ENCODE peak calls at places on chromosome 16, in five cellular contexts. One of them, this sample, is unnamed.

GRCh38 chr16:19850131-19850817 is 34.4 kb downstream of the GPRC5B start:
- DNase-seq in sigmoid colon: peak; percentile 13
- DNase-seq in CD4-positive, CD25-positive, alpha-beta regulatory T cell: no peak
- DNase-seq in CD8-positive, alpha-beta memory T cell: no peak
- DNase-seq in dorsolateral prefrontal cortex: no peak
- DNase-seq in this sample: no peak

GRCh38 chr16:56317998-56318912 is 107.1 kb downstream of the AMFR start:
- DNase-seq in sigmoid colon: peak; percentile 92
- DNase-seq in CD4-positive, CD25-positive, alpha-beta regulatory T cell: peak; percentile 49
- DNase-seq in CD8-positive, alpha-beta memory T cell: peak; percentile 81
- DNase-seq in dorsolateral prefrontal cortex: peak; percentile 90
- DNase-seq in this sample: peak; percentile 66

GRCh38 chr16:56910654-56911539 is 21.0 kb upstream of the HERPUD1 start:
- DNase-seq in sigmoid colon: no peak
- DNase-seq in CD4-positive, CD25-positive, alpha-beta regulatory T cell: no peak
- DNase-seq in CD8-positive, alpha-beta memory T cell: peak; percentile 29
- DNase-seq in dorsolateral prefrontal cortex: peak; percentile 23
- DNase-seq in this sample: no peak

GRCh38 chr16:57592591-57593003 is 35.8 kb upstream of the ADGRG1 start:
- DNase-seq in sigmoid colon: no peak
- DNase-seq in CD4-positive, CD25-positive, alpha-beta regulatory T cell: peak; percentile 22
- DNase-seq in CD8-positive, alpha-beta memory T cell: peak; percentile 89
- DNase-seq in dorsolateral prefrontal cortex: peak; percentile 7
- DNase-seq in this sample: peak; percentile 57

GRCh38 chr16:86566966-86567700 is 504 bp downstream of the FOXC2 start:
- DNase-seq in sigmoid colon: no peak
- DNase-seq in CD4-positive, CD25-positive, alpha-beta regulatory T cell: no peak
- DNase-seq in CD8-positive, alpha-beta memory T cell: no peak
- DNase-seq in dorsolateral prefrontal cortex: no peak
- DNase-seq in this sample: no peak

GRCh38 chr16:3282103-3282746 is 1.1 kb upstream of the ZNF263 start:
- DNase-seq in sigmoid colon: no peak
- DNase-seq in CD4-positive, CD25-positive, alpha-beta regulatory T cell: no peak
- DNase-seq in CD8-positive, alpha-beta memory T cell: no peak
- DNase-seq in dorsolateral prefrontal cortex: no peak
- DNase-seq in this sample: no peak

GRCh38 chr16:2819179-2819938 is 2.3 kb downstream of the PRSS21 start:
- DNase-seq in sigmoid colon: peak; percentile 39
- DNase-seq in CD4-positive, CD25-positive, alpha-beta regulatory T cell: no peak
- DNase-seq in CD8-positive, alpha-beta memory T cell: peak; percentile 31
- DNase-seq in dorsolateral prefrontal cortex: no peak
- DNase-seq in this sample: no peak

GRCh38 chr16:86410529-86410928 is 99.8 kb upstream of the FOXF1 start:
- DNase-seq in sigmoid colon: no peak
- DNase-seq in CD4-positive, CD25-positive, alpha-beta regulatory T cell: no peak
- DNase-seq in CD8-positive, alpha-beta memory T cell: no peak
- DNase-seq in dorsolateral prefrontal cortex: no peak
- DNase-seq in this sample: no peak

GRCh38 chr16:58814348-58814801 is 80.3 kb upstream of the GOT2 start:
- DNase-seq in sigmoid colon: no peak
- DNase-seq in CD4-positive, CD25-positive, alpha-beta regulatory T cell: no peak
- DNase-seq in CD8-positive, alpha-beta memory T cell: no peak
- DNase-seq in dorsolateral prefrontal cortex: peak; percentile 46
- DNase-seq in this sample: peak; percentile 33

GRCh38 chr16:10558305-10558704 is 22.1 kb downstream of the EMP2 start:
- DNase-seq in sigmoid colon: no peak
- DNase-seq in CD4-positive, CD25-positive, alpha-beta regulatory T cell: no peak
- DNase-seq in CD8-positive, alpha-beta memory T cell: no peak
- DNase-seq in dorsolateral prefrontal cortex: no peak
- DNase-seq in this sample: no peak

GRCh38 chr16:21698169-21699032 is 34.6 kb downstream of the OTOA start:
- DNase-seq in sigmoid colon: no peak
- DNase-seq in CD4-positive, CD25-positive, alpha-beta regulatory T cell: no peak
- DNase-seq in CD8-positive, alpha-beta memory T cell: no peak
- DNase-seq in dorsolateral prefrontal cortex: no peak
- DNase-seq in this sample: no peak

GRCh38 chr16:56860226-56861020 is 4.6 kb upstream of the SLC12A3 start:
- DNase-seq in sigmoid colon: no peak
- DNase-seq in CD4-positive, CD25-positive, alpha-beta regulatory T cell: no peak
- DNase-seq in CD8-positive, alpha-beta memory T cell: peak; percentile 69
- DNase-seq in dorsolateral prefrontal cortex: no peak
- DNase-seq in this sample: no peak

GRCh38 chr16:15507299-15507958 is 73.0 kb downstream of the BMERB1 start:
- DNase-seq in sigmoid colon: no peak
- DNase-seq in CD4-positive, CD25-positive, alpha-beta regulatory T cell: no peak
- DNase-seq in CD8-positive, alpha-beta memory T cell: no peak
- DNase-seq in dorsolateral prefrontal cortex: peak; percentile 82
- DNase-seq in this sample: no peak

GRCh38 chr16:56549744-56550385 is 15.0 kb upstream of the MT4 start:
- DNase-seq in sigmoid colon: no peak
- DNase-seq in CD4-positive, CD25-positive, alpha-beta regulatory T cell: no peak
- DNase-seq in CD8-positive, alpha-beta memory T cell: no peak
- DNase-seq in dorsolateral prefrontal cortex: no peak
- DNase-seq in this sample: no peak

GRCh38 chr16:89003831-89004208 is 26.8 kb upstream of the CBFA2T3 start:
- DNase-seq in sigmoid colon: no peak
- DNase-seq in CD4-positive, CD25-positive, alpha-beta regulatory T cell: no peak
- DNase-seq in CD8-positive, alpha-beta memory T cell: no peak
- DNase-seq in dorsolateral prefrontal cortex: no peak
- DNase-seq in this sample: no peak

GRCh38 chr16:85555549-85556455 is 57.3 kb upstream of the GSE1 start:
- DNase-seq in sigmoid colon: no peak
- DNase-seq in CD4-positive, CD25-positive, alpha-beta regulatory T cell: no peak
- DNase-seq in CD8-positive, alpha-beta memory T cell: no peak
- DNase-seq in dorsolateral prefrontal cortex: no peak
- DNase-seq in this sample: no peak

GRCh38 chr16:29678691-29679267 is at the start of gene QPRT:
- DNase-seq in sigmoid colon: peak; percentile 75
- DNase-seq in CD4-positive, CD25-positive, alpha-beta regulatory T cell: no peak
- DNase-seq in CD8-positive, alpha-beta memory T cell: no peak
- DNase-seq in dorsolateral prefrontal cortex: peak; percentile 12
- DNase-seq in this sample: no peak

GRCh38 chr16:78884199-78884598 is 716.3 kb downstream of the MAF start:
- DNase-seq in sigmoid colon: no peak
- DNase-seq in CD4-positive, CD25-positive, alpha-beta regulatory T cell: no peak
- DNase-seq in CD8-positive, alpha-beta memory T cell: no peak
- DNase-seq in dorsolateral prefrontal cortex: no peak
- DNase-seq in this sample: no peak

GRCh38 chr16:69106491-69107291 is 1.2 kb downstream of the HAS3 start:
- DNase-seq in sigmoid colon: no peak
- DNase-seq in CD4-positive, CD25-positive, alpha-beta regulatory T cell: no peak
- DNase-seq in CD8-positive, alpha-beta memory T cell: no peak
- DNase-seq in dorsolateral prefrontal cortex: no peak
- DNase-seq in this sample: no peak

GRCh38 chr16:71852146-71852545 is 6.4 kb downstream of the ATXN1L start:
- DNase-seq in sigmoid colon: no peak
- DNase-seq in CD4-positive, CD25-positive, alpha-beta regulatory T cell: no peak
- DNase-seq in CD8-positive, alpha-beta memory T cell: no peak
- DNase-seq in dorsolateral prefrontal cortex: no peak
- DNase-seq in this sample: no peak

GRCh38 chr16:71853413-71853812 is 7.6 kb downstream of the ATXN1L start:
- DNase-seq in sigmoid colon: no peak
- DNase-seq in CD4-positive, CD25-positive, alpha-beta regulatory T cell: no peak
- DNase-seq in CD8-positive, alpha-beta memory T cell: no peak
- DNase-seq in dorsolateral prefrontal cortex: no peak
- DNase-seq in this sample: no peak

GRCh38 chr16:71852561-71852960 is 6.8 kb downstream of the ATXN1L start:
- DNase-seq in sigmoid colon: no peak
- DNase-seq in CD4-positive, CD25-positive, alpha-beta regulatory T cell: no peak
- DNase-seq in CD8-positive, alpha-beta memory T cell: no peak
- DNase-seq in dorsolateral prefrontal cortex: no peak
- DNase-seq in this sample: no peak

GRCh38 chr16:71855937-71856662 is 10.3 kb downstream of the ATXN1L start:
- DNase-seq in sigmoid colon: no peak
- DNase-seq in CD4-positive, CD25-positive, alpha-beta regulatory T cell: no peak
- DNase-seq in CD8-positive, alpha-beta memory T cell: peak; percentile 78
- DNase-seq in dorsolateral prefrontal cortex: no peak
- DNase-seq in this sample: no peak

GRCh38 chr16:71854369-71854948 is 8.7 kb downstream of the ATXN1L start:
- DNase-seq in sigmoid colon: no peak
- DNase-seq in CD4-positive, CD25-positive, alpha-beta regulatory T cell: no peak
- DNase-seq in CD8-positive, alpha-beta memory T cell: no peak
- DNase-seq in dorsolateral prefrontal cortex: no peak
- DNase-seq in this sample: no peak
- H3K27ac ChIP-seq in sigmoid colon: no peak overlapping the region
- H3K27ac ChIP-seq in CD4-positive, CD25-positive, alpha-beta regulatory T cell: no peak overlapping the region
- H3K27ac ChIP-seq in CD8-positive, alpha-beta memory T cell: peak overlapping the region; percentile 21
- H3K27ac ChIP-seq in dorsolateral prefrontal cortex: no peak overlapping the region
- H3K27ac ChIP-seq in this sample: no peak overlapping the region

GRCh38 chr16:53968454-53968853 is 264.5 kb downstream of the FTO start:
- DNase-seq in sigmoid colon: no peak
- DNase-seq in CD4-positive, CD25-positive, alpha-beta regulatory T cell: no peak
- DNase-seq in CD8-positive, alpha-beta memory T cell: no peak
- DNase-seq in dorsolateral prefrontal cortex: no peak
- DNase-seq in this sample: no peak
- H3K27ac ChIP-seq in sigmoid colon: no peak overlapping the region
- H3K27ac ChIP-seq in CD4-positive, CD25-positive, alpha-beta regulatory T cell: no peak overlapping the region
- H3K27ac ChIP-seq in CD8-positive, alpha-beta memory T cell: no peak overlapping the region
- H3K27ac ChIP-seq in dorsolateral prefrontal cortex: no peak overlapping the region
- H3K27ac ChIP-seq in this sample: no peak overlapping the region

DNA sequence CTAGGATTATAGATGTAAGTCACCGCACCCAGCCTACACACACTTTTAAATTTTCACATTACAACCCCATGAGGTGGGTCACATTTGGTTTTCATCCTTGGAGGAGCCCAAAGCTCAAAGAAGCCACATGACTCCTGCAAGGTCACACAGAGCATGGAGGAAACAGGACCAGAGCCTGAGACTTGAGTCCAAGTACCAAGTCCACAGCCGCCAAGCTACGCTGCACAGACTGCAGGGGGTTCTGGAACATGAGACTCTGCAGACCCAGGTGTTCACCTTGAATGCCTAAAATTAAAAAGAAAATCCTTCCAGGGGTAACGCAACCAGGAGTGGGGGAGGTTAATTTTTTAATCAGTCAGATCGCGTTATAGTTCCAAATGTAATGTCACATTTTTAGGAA is 150.2 kb downstream of the ZFHX3 start:
- DNase-seq in sigmoid colon: peak; percentile 15
- DNase-seq in CD4-positive, CD25-positive, alpha-beta regulatory T cell: no peak
- DNase-seq in CD8-positive, alpha-beta memory T cell: no peak
- DNase-seq in dorsolateral prefrontal cortex: no peak
- DNase-seq in this sample: no peak
- H3K27ac ChIP-seq in sigmoid colon: no peak overlapping the region
- H3K27ac ChIP-seq in CD4-positive, CD25-positive, alpha-beta regulatory T cell: no peak overlapping the region
- H3K27ac ChIP-seq in CD8-positive, alpha-beta memory T cell: no peak overlapping the region
- H3K27ac ChIP-seq in dorsolateral prefrontal cortex: no peak overlapping the region
- H3K27ac ChIP-seq in this sample: no peak overlapping the region

GRCh38 chr16:35252356-35252936 is 1793.0 kb downstream of the TP53TG3F start:
- DNase-seq in sigmoid colon: no peak
- DNase-seq in CD4-positive, CD25-positive, alpha-beta regulatory T cell: no peak
- DNase-seq in CD8-positive, alpha-beta memory T cell: no peak
- DNase-seq in dorsolateral prefrontal cortex: no peak
- DNase-seq in this sample: no peak

DNA sequence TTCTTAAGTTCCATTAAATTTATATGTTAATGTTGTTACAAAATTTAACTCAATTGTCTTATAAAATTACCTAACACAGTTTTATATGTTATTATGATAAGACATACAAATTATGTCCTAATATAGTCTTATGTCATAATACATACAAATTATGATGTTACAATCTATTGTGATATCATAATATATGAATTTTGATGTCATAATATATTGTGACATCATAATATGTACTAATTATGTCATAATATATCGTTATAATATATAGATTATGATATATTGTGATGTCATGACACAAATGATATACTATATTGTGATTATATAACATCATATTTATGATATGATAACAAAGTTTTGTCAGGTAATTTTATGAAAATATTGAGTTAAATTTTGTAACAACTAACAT is 1789.6 kb downstream of the TP53TG3F start:
- DNase-seq in sigmoid colon: no peak
- DNase-seq in CD4-positive, CD25-positive, alpha-beta regulatory T cell: no peak
- DNase-seq in CD8-positive, alpha-beta memory T cell: no peak
- DNase-seq in dorsolateral prefrontal cortex: no peak
- DNase-seq in this sample: no peak
- H3K27ac ChIP-seq in sigmoid colon: no peak overlapping the region
- H3K27ac ChIP-seq in CD4-positive, CD25-positive, alpha-beta regulatory T cell: no peak overlapping the region
- H3K27ac ChIP-seq in CD8-positive, alpha-beta memory T cell: no peak overlapping the region
- H3K27ac ChIP-seq in dorsolateral prefrontal cortex: no peak overlapping the region
- H3K27ac ChIP-seq in this sample: no peak overlapping the region